ENCODE peak calls at places on chromosomes 7 and 10, in four cellular contexts. N, P, R and A are unnamed samples.

GRCh38 chr10:97179311-97179710 is 6.4 kb downstream of the SLIT1 start:
- DNase-seq in N (no peak), P (no peak), R (no peak), A (no peak)

GRCh38 chr7:118949031-118949430 is 724.5 kb downstream of the ANKRD7 start:
- DNase-seq in P (no peak), R (no peak), N (no peak), A (no peak)

GRCh38 chr7:131603932-131604331 is 47.5 kb upstream of the PODXL start:
- DNase-seq in P (no peak), N (no peak), R (no peak), A (no peak)

GRCh38 chr7:77796109-77796508 is 2.1 kb downstream of the TMEM60 start:
- DNase-seq in N (no peak), R (no peak), P (no peak), A (no peak)

GRCh38 chr7:46032936-46033335 is 111.9 kb upstream of the IGFBP3 start:
- DNase-seq in R (no peak), P (no peak), N (no peak), A (no peak)

GRCh38 chr10:60963441-60964256 is 19.7 kb upstream of the RHOBTB1 start:
- DNase-seq in R (no peak), P (no peak), N (no peak), A (no peak)

GRCh38 chr7:7911339-7911738 is 57.3 kb upstream of the GLCCI1 start:
- DNase-seq in N (no peak), P (peak), R (no peak), A (no peak)

GRCh38 chr10:50540069-50540825 is 83.5 kb downstream of the SGMS1 start:
- DNase-seq in R (no peak), P (no peak), N (no peak), A (no peak)

GRCh38 chr10:34474060-34474376 is 341.1 kb downstream of the PARD3 start:
- DNase-seq in R (no peak), P (no peak), N (no peak), A (no peak)

GRCh38 chr7:69790915-69791473 is 192.7 kb downstream of the AUTS2 start:
- DNase-seq in P (no peak), N (no peak), R (no peak), A (no peak)

GRCh38 chr7:84009051-84009450 is 185.5 kb downstream of the SEMA3A start:
- DNase-seq in P (no peak), R (no peak), N (no peak), A (no peak)

GRCh38 chr7:26466007-26466406 is 174.3 kb downstream of the SNX10 start:
- DNase-seq in N (no peak), R (no peak), P (no peak), A (no peak)

GRCh38 chr7:146700015-146700560 is 583.5 kb downstream of the CNTNAP2 start:
- DNase-seq in N (no peak), P (no peak), R (no peak), A (no peak)

GRCh38 chr10:72089618-72090017 is 1.3 kb upstream of the SPOCK2 start:
- DNase-seq in N (no peak), R (no peak), P (no peak), A (no peak)

GRCh38 chr7:3089493-3089892 is 45.8 kb upstream of the CARD11 start:
- DNase-seq in N (no peak), R (no peak), P (peak), A (no peak)

GRCh38 chr7:157020514-157021070 is 10.1 kb upstream of the MNX1 start:
- DNase-seq in P (no peak), R (no peak), N (no peak), A (no peak)

GRCh38 chr7:105185290-105186010 is 171.4 kb downstream of the KMT2E start:
- DNase-seq in N (no peak), P (no peak), R (no peak), A (no peak)

GRCh38 chr7:140062528-140063299 is at the start of gene PARP12:
- DNase-seq in N (peak), P (peak), R (peak), A (peak)

GRCh38 chr7:127736511-127736910 is 84.5 kb downstream of the SND1 start:
- DNase-seq in N (no peak), R (no peak), P (no peak), A (no peak)

GRCh38 chr7:124783271-124783670 is 17.7 kb upstream of the GPR37 start:
- DNase-seq in P (no peak), R (no peak), N (no peak), A (no peak)